ENCODE peak calls at places on chromosome 18, in four cellular contexts. U is BJ, W is sigmoid colon, R is WTC11. Y is an unnamed sample.

GRCh38 chr18:67731853-67732252 is 215.3 kb upstream of the DSEL start:
- DNase-seq in U (peak), W (no peak), R (no peak), Y (no peak)

GRCh38 chr18:36724591-36725001 is 104.2 kb downstream of the TPGS2 start:
- DNase-seq in U (no peak), W (no peak), R (no peak), Y (no peak)

GRCh38 chr18:50749421-50749820 is 70.4 kb downstream of the MRO start:
- DNase-seq in U (no peak), W (no peak), R (no peak), Y (no peak)

GRCh38 chr18:8990276-8991031 is 112.0 kb upstream of the NDUFV2 start:
- DNase-seq in U (peak), W (peak), R (no peak), Y (no peak)

GRCh38 chr18:56489901-56490300 is 148.5 kb downstream of the TXNL1 start:
- DNase-seq in U (no peak), W (no peak), R (no peak), Y (no peak)

GRCh38 chr18:58255701-58256311 is 211.8 kb downstream of the NEDD4L start:
- DNase-seq in U (no peak), W (no peak), R (no peak), Y (no peak)

GRCh38 chr18:63452273-63452672 is 24.5 kb upstream of the SERPINB5 start:
- DNase-seq in U (no peak), W (no peak), R (no peak), Y (no peak)

GRCh38 chr18:78607221-78607620 is 372.4 kb upstream of the SALL3 start:
- DNase-seq in U (no peak), W (no peak), R (no peak), Y (no peak)

GRCh38 chr18:46917808-46918600 is 602 bp downstream of the KATNAL2 start:
- DNase-seq in U (no peak), W (no peak), R (peak), Y (no peak)

GRCh38 chr18:51234117-51235010 is 36.9 kb upstream of the MEX3C start:
- DNase-seq in U (no peak), W (no peak), R (no peak), Y (no peak)

GRCh38 chr18:25494888-25495287 is 142.9 kb upstream of the ZNF521 start:
- DNase-seq in U (peak), W (no peak), R (no peak), Y (no peak)

GRCh38 chr18:53566622-53567021 is 657.8 kb downstream of the MBD2 start:
- DNase-seq in U (no peak), W (no peak), R (no peak), Y (no peak)

GRCh38 chr18:51522821-51523220 is 325.3 kb upstream of the MEX3C start:
- DNase-seq in U (no peak), W (no peak), R (no peak), Y (no peak)

GRCh38 chr18:9684901-9685738 is 23.0 kb upstream of the RAB31 start:
- DNase-seq in U (peak), W (no peak), R (no peak), Y (no peak)

GRCh38 chr18:3604626-3605408 is 154.8 kb downstream of the TGIF1 start:
- DNase-seq in U (peak), W (peak), R (no peak), Y (no peak)

GRCh38 chr18:21557607-21558253 is 42.8 kb downstream of the ESCO1 start:
- DNase-seq in U (no peak), W (no peak), R (no peak), Y (no peak)

GRCh38 chr18:21559195-21559594 is 41.3 kb downstream of the ESCO1 start:
- DNase-seq in U (no peak), W (no peak), R (no peak), Y (no peak)
- TF ChIP-seq CTCF in U (no peak), W (no peak), R (no peak), Y (no peak)

GRCh38 chr18:79742076-79742475 is 55.7 kb upstream of the KCNG2 start:
- DNase-seq in U (no peak), W (peak), R (no peak), Y (no peak)
- TF ChIP-seq CTCF in U (no peak), W (no peak), R (no peak), Y (no peak)

GRCh38 chr18:4751523-4751922 is 296.4 kb upstream of the DLGAP1 start:
- DNase-seq in U (no peak), W (no peak), R (no peak), Y (no peak)
- TF ChIP-seq CTCF in U (no peak), W (no peak), R (no peak), Y (no peak)

DNA sequence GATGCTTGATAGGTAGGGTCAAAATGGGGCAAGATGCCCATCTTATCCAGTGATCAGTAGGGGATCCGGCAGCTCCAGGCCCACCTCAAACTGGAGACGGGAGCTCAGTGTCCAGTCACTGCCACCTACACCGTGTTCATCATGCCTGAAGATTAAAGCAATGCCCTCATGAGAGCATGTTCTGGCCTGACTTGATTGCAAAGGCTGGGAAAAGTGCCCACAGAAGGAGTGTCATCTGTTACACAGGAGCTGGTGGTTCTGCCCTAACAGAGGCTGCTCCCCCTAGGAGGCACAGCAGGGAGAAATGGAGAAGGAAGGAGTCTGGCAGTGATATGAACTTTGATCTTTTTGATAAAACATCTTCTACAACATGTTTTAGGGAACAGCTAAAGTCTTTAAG is 92.3 kb downstream of the CCBE1 start:
- DNase-seq in U (no peak), W (no peak), R (no peak), Y (no peak)
- TF ChIP-seq CTCF in U (no peak), W (no peak), R (no peak), Y (no peak)

DNA sequence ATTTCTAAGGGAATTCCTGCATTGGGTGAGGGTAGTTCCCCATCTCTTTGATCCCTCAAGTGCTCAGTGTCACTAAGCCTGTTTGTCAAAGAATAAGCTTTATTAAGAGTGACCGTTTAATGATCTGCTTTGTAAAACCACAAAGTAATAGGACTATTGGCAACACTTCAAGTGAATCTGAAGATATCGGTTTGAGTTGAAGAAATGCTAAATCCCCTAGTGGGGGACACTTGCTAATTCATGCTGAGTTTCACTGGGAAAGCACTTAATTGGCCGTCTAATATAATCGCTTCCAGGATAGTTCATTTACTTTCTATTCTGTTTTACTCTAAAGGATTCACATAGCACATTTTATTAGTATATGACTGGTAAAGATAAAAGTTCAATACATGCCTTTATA is 54.4 kb downstream of the DTNA start:
- DNase-seq in U (no peak), W (no peak), R (no peak), Y (no peak)
- TF ChIP-seq CTCF in U (no peak), W (no peak), R (no peak), Y (peak)

GRCh38 chr18:35642802-35643201 is 61.3 kb downstream of the GALNT1 start:
- DNase-seq in U (no peak), W (no peak), R (no peak), Y (no peak)
- TF ChIP-seq CTCF in U (no peak), W (no peak), R (no peak), Y (no peak)

DNA sequence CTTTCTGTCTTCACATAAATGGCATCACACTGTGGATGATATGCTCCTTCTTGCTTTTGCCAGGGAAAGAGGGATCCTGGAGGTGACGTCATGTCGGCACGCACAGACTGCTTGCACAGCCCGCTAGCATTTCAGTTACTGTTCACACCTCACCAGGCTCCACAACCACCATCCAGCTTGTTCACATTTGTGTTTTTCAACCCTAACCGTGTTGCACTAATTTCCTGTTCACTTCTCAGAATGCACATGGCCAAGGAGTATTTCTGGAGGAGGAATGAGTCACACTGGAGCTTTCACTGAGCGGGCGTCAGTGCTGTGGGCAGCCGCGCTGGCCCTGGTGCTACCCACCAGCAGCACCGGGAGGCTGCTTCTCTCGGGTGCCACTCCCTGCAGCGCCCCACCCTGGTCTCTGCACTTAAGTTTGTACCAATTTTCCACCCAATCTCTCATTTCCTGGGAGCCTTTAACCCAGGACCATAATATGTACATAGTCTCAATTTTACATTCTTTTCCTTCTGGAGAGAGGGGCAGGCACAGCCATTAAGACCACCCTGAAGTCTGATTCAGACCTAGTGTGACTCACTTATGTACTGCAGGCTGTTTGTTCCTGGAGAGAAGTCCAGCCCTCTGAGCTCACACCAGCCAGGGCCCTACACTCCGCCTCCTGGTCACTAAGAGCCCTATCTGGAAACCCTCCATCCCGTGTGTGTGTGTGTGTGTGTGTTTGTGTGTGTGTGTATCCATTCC is 65.1 kb downstream of the MBP start:
- DNase-seq in U (peak), W (peak), R (no peak), Y (no peak)
- TF ChIP-seq CTCF in U (peak), W (no peak), R (no peak), Y (no peak)

GRCh38 chr18:12686100-12686499 is 16.4 kb downstream of the CEP76 start:
- DNase-seq in U (no peak), W (no peak), R (no peak), Y (no peak)
- TF ChIP-seq CTCF in U (peak), W (no peak), R (no peak), Y (peak)